ENCODE peak calls at places on chromosomes 11 and 22, in seven cellular contexts. One of them, this sample, is unnamed.

GRCh38 chr11:47021965-47022364 is 85.4 kb downstream of the CSTPP1 start:
- DNase-seq in BJ: no peak
- DNase-seq in upper lobe of right lung: no peak
- DNase-seq in germinal center: no peak
- DNase-seq in astrocyte of the hippocampus: no peak
- DNase-seq in heart right ventricle: no peak
- DNase-seq in anterior cingulate cortex: no peak
- DNase-seq in this sample: no peak

GRCh38 chr22:45268167-45268957 is 16.4 kb upstream of the UPK3A start:
- DNase-seq in BJ: no peak
- DNase-seq in upper lobe of right lung: no peak
- DNase-seq in germinal center: no peak
- DNase-seq in astrocyte of the hippocampus: peak
- DNase-seq in heart right ventricle: peak
- DNase-seq in anterior cingulate cortex: peak
- DNase-seq in this sample: peak

GRCh38 chr11:2150206-2150847 is 10.7 kb downstream of the INS start:
- DNase-seq in BJ: no peak
- DNase-seq in upper lobe of right lung: no peak
- DNase-seq in germinal center: no peak
- DNase-seq in astrocyte of the hippocampus: peak
- DNase-seq in heart right ventricle: no peak
- DNase-seq in anterior cingulate cortex: no peak
- DNase-seq in this sample: no peak

GRCh38 chr11:27201454-27202302 is 161.1 kb downstream of the BBOX1 start:
- DNase-seq in BJ: peak
- DNase-seq in upper lobe of right lung: no peak
- DNase-seq in germinal center: no peak
- DNase-seq in astrocyte of the hippocampus: peak
- DNase-seq in heart right ventricle: peak
- DNase-seq in anterior cingulate cortex: no peak
- DNase-seq in this sample: peak

GRCh38 chr22:46576556-46577351 is 39.3 kb upstream of the CELSR1 start:
- DNase-seq in BJ: no peak
- DNase-seq in upper lobe of right lung: peak
- DNase-seq in germinal center: peak
- DNase-seq in astrocyte of the hippocampus: peak
- DNase-seq in heart right ventricle: peak
- DNase-seq in anterior cingulate cortex: peak
- DNase-seq in this sample: peak

GRCh38 chr11:78656327-78656726 is 81.7 kb upstream of the NARS2 start:
- DNase-seq in BJ: no peak
- DNase-seq in upper lobe of right lung: no peak
- DNase-seq in germinal center: no peak
- DNase-seq in astrocyte of the hippocampus: no peak
- DNase-seq in heart right ventricle: no peak
- DNase-seq in anterior cingulate cortex: no peak
- DNase-seq in this sample: no peak

GRCh38 chr11:126465573-126466287 is 110.2 kb downstream of the ST3GAL4 start:
- DNase-seq in BJ: no peak
- DNase-seq in upper lobe of right lung: no peak
- DNase-seq in germinal center: peak
- DNase-seq in astrocyte of the hippocampus: peak
- DNase-seq in heart right ventricle: no peak
- DNase-seq in anterior cingulate cortex: peak
- DNase-seq in this sample: peak

GRCh38 chr11:57324886-57325734 is at the start of gene TNKS1BP1:
- DNase-seq in BJ: peak
- DNase-seq in upper lobe of right lung: peak
- DNase-seq in germinal center: peak
- DNase-seq in astrocyte of the hippocampus: peak
- DNase-seq in heart right ventricle: peak
- DNase-seq in anterior cingulate cortex: peak
- DNase-seq in this sample: peak

GRCh38 chr22:38491707-38492348 is 14.3 kb downstream of the DDX17 start:
- DNase-seq in BJ: no peak
- DNase-seq in upper lobe of right lung: no peak
- DNase-seq in germinal center: no peak
- DNase-seq in astrocyte of the hippocampus: no peak
- DNase-seq in heart right ventricle: no peak
- DNase-seq in anterior cingulate cortex: no peak
- DNase-seq in this sample: no peak

GRCh38 chr11:27720277-27720830 is 20.1 kb upstream of the BDNF start:
- DNase-seq in BJ: no peak
- DNase-seq in upper lobe of right lung: no peak
- DNase-seq in germinal center: no peak
- DNase-seq in astrocyte of the hippocampus: peak
- DNase-seq in heart right ventricle: no peak
- DNase-seq in anterior cingulate cortex: no peak
- DNase-seq in this sample: no peak

GRCh38 chr22:37137903-37138665 is 11.6 kb downstream of the IL2RB start:
- DNase-seq in BJ: no peak
- DNase-seq in upper lobe of right lung: no peak
- DNase-seq in germinal center: no peak
- DNase-seq in astrocyte of the hippocampus: no peak
- DNase-seq in heart right ventricle: no peak
- DNase-seq in anterior cingulate cortex: no peak
- DNase-seq in this sample: no peak

GRCh38 chr11:70126494-70126893 is 48.4 kb downstream of the ANO1 start:
- DNase-seq in BJ: no peak
- DNase-seq in upper lobe of right lung: no peak
- DNase-seq in germinal center: no peak
- DNase-seq in astrocyte of the hippocampus: no peak
- DNase-seq in heart right ventricle: no peak
- DNase-seq in anterior cingulate cortex: no peak
- DNase-seq in this sample: no peak

GRCh38 chr11:112498701-112499100 is 238.0 kb upstream of the PLET1 start:
- DNase-seq in BJ: no peak
- DNase-seq in upper lobe of right lung: no peak
- DNase-seq in germinal center: no peak
- DNase-seq in astrocyte of the hippocampus: peak
- DNase-seq in heart right ventricle: no peak
- DNase-seq in anterior cingulate cortex: no peak
- DNase-seq in this sample: no peak

GRCh38 chr11:62898027-62898426 is 17.3 kb downstream of the SLC3A2 start:
- DNase-seq in BJ: no peak
- DNase-seq in upper lobe of right lung: no peak
- DNase-seq in germinal center: no peak
- DNase-seq in astrocyte of the hippocampus: no peak
- DNase-seq in heart right ventricle: no peak
- DNase-seq in anterior cingulate cortex: no peak
- DNase-seq in this sample: no peak

GRCh38 chr11:100297516-100297915 is 389.6 kb upstream of the ARHGAP42 start:
- DNase-seq in BJ: no peak
- DNase-seq in upper lobe of right lung: no peak
- DNase-seq in germinal center: no peak
- DNase-seq in astrocyte of the hippocampus: peak
- DNase-seq in heart right ventricle: no peak
- DNase-seq in anterior cingulate cortex: no peak
- DNase-seq in this sample: no peak

GRCh38 chr11:108912587-108912986 is 247.7 kb downstream of the DDX10 start:
- DNase-seq in BJ: no peak
- DNase-seq in upper lobe of right lung: no peak
- DNase-seq in germinal center: no peak
- DNase-seq in astrocyte of the hippocampus: no peak
- DNase-seq in heart right ventricle: no peak
- DNase-seq in anterior cingulate cortex: no peak
- DNase-seq in this sample: no peak

GRCh38 chr11:119339581-119340334 is 925 bp downstream of the C1QTNF5 start:
- DNase-seq in BJ: no peak
- DNase-seq in upper lobe of right lung: peak
- DNase-seq in germinal center: no peak
- DNase-seq in astrocyte of the hippocampus: peak
- DNase-seq in heart right ventricle: peak
- DNase-seq in anterior cingulate cortex: peak
- DNase-seq in this sample: peak

GRCh38 chr11:58027341-58027740 is 3.4 kb upstream of the OR6Q1 start:
- DNase-seq in BJ: peak
- DNase-seq in upper lobe of right lung: no peak
- DNase-seq in germinal center: no peak
- DNase-seq in astrocyte of the hippocampus: no peak
- DNase-seq in heart right ventricle: no peak
- DNase-seq in anterior cingulate cortex: no peak
- DNase-seq in this sample: no peak

GRCh38 chr11:73113426-73113825 is 28.7 kb downstream of the FCHSD2 start:
- DNase-seq in BJ: no peak
- DNase-seq in upper lobe of right lung: no peak
- DNase-seq in germinal center: no peak
- DNase-seq in astrocyte of the hippocampus: no peak
- DNase-seq in heart right ventricle: no peak
- DNase-seq in anterior cingulate cortex: no peak
- DNase-seq in this sample: no peak

GRCh38 chr11:120120805-120121335 is 17.0 kb downstream of the TRIM29 start:
- DNase-seq in BJ: no peak
- DNase-seq in upper lobe of right lung: no peak
- DNase-seq in germinal center: no peak
- DNase-seq in astrocyte of the hippocampus: no peak
- DNase-seq in heart right ventricle: no peak
- DNase-seq in anterior cingulate cortex: no peak
- DNase-seq in this sample: no peak

GRCh38 chr11:16363709-16364108 is 7.4 kb upstream of the SOX6 start:
- DNase-seq in BJ: no peak
- DNase-seq in upper lobe of right lung: no peak
- DNase-seq in germinal center: no peak
- DNase-seq in astrocyte of the hippocampus: no peak
- DNase-seq in heart right ventricle: no peak
- DNase-seq in anterior cingulate cortex: no peak
- DNase-seq in this sample: no peak

GRCh38 chr11:64226507-64227051 is 505 bp downstream of the NUDT22 start:
- DNase-seq in BJ: no peak
- DNase-seq in upper lobe of right lung: peak
- DNase-seq in germinal center: peak
- DNase-seq in astrocyte of the hippocampus: no peak
- DNase-seq in heart right ventricle: peak
- DNase-seq in anterior cingulate cortex: no peak
- DNase-seq in this sample: peak

GRCh38 chr11:31819533-31820437 is 8.7 kb upstream of the PAX6 start:
- DNase-seq in BJ: no peak
- DNase-seq in upper lobe of right lung: no peak
- DNase-seq in germinal center: no peak
- DNase-seq in astrocyte of the hippocampus: no peak
- DNase-seq in heart right ventricle: no peak
- DNase-seq in anterior cingulate cortex: no peak
- DNase-seq in this sample: no peak

GRCh38 chr11:47272706-47273105 is 2.8 kb downstream of the MADD start:
- DNase-seq in BJ: no peak
- DNase-seq in upper lobe of right lung: no peak
- DNase-seq in germinal center: no peak
- DNase-seq in astrocyte of the hippocampus: peak
- DNase-seq in heart right ventricle: no peak
- DNase-seq in anterior cingulate cortex: no peak
- DNase-seq in this sample: no peak

GRCh38 chr11:61447601-61448551 is 18.0 kb downstream of the SDHAF2 start:
- DNase-seq in BJ: no peak
- DNase-seq in upper lobe of right lung: no peak
- DNase-seq in germinal center: no peak
- DNase-seq in astrocyte of the hippocampus: no peak
- DNase-seq in heart right ventricle: no peak
- DNase-seq in anterior cingulate cortex: no peak
- DNase-seq in this sample: no peak

GRCh38 chr11:87295237-87295636 is 257.5 kb downstream of the TMEM135 start:
- DNase-seq in BJ: no peak
- DNase-seq in upper lobe of right lung: no peak
- DNase-seq in germinal center: peak
- DNase-seq in astrocyte of the hippocampus: no peak
- DNase-seq in heart right ventricle: no peak
- DNase-seq in anterior cingulate cortex: no peak
- DNase-seq in this sample: no peak

GRCh38 chr11:11000546-11001283 is 142.9 kb upstream of the ZBED5 start:
- DNase-seq in BJ: no peak
- DNase-seq in upper lobe of right lung: no peak
- DNase-seq in germinal center: no peak
- DNase-seq in astrocyte of the hippocampus: no peak
- DNase-seq in heart right ventricle: no peak
- DNase-seq in anterior cingulate cortex: no peak
- DNase-seq in this sample: no peak

GRCh38 chr11:15663778-15664218 is 549.1 kb downstream of the INSC start:
- DNase-seq in BJ: no peak
- DNase-seq in upper lobe of right lung: no peak
- DNase-seq in germinal center: no peak
- DNase-seq in astrocyte of the hippocampus: peak
- DNase-seq in heart right ventricle: no peak
- DNase-seq in anterior cingulate cortex: no peak
- DNase-seq in this sample: no peak

GRCh38 chr11:14380125-14380936 is 21.3 kb upstream of the RRAS2 start:
- DNase-seq in BJ: no peak
- DNase-seq in upper lobe of right lung: no peak
- DNase-seq in germinal center: no peak
- DNase-seq in astrocyte of the hippocampus: no peak
- DNase-seq in heart right ventricle: no peak
- DNase-seq in anterior cingulate cortex: no peak
- DNase-seq in this sample: no peak

GRCh38 chr11:6443269-6444003 is 2.6 kb upstream of the HPX start:
- DNase-seq in BJ: no peak
- DNase-seq in upper lobe of right lung: peak
- DNase-seq in germinal center: peak
- DNase-seq in astrocyte of the hippocampus: peak
- DNase-seq in heart right ventricle: peak
- DNase-seq in anterior cingulate cortex: peak
- DNase-seq in this sample: peak

GRCh38 chr11:133163463-133164419 is 368.6 kb downstream of the OPCML start:
- DNase-seq in BJ: no peak
- DNase-seq in upper lobe of right lung: no peak
- DNase-seq in germinal center: peak
- DNase-seq in astrocyte of the hippocampus: peak
- DNase-seq in heart right ventricle: no peak
- DNase-seq in anterior cingulate cortex: no peak
- DNase-seq in this sample: no peak